ENCODE peak calls at places on chromosomes 6 and 20, in ten cellular contexts. S is neural progenitor cell, T is cardiac muscle cell, C is IMR-90, D is heart left ventricle, A is neuronal stem cell, N is suprapubic skin, B is tibial nerve, H is right cardiac atrium, F is fibroblast of lung. W is an unnamed sample.

GRCh38 chr6:110626442-110626841 is 150.0 kb upstream of the SLC22A16 start:
- DNase-seq in F (no peak), D (no peak), S (no peak), H (no peak), A (no peak), T (no peak), C (no peak), N (no peak), B (no peak), W (no peak)

GRCh38 chr6:105034470-105034869 is 77.6 kb downstream of the LIN28B start:
- DNase-seq in N (no peak), T (no peak), A (no peak), H (no peak), C (no peak), D (no peak), F (no peak), B (no peak), S (no peak), W (no peak)

GRCh38 chr20:58705525-58705924 is 12.9 kb downstream of the NPEPL1 start:
- DNase-seq in D (no peak), T (no peak), N (peak; percentile 72), H (no peak), B (no peak), F (no peak), S (no peak), C (no peak), A (no peak), W (no peak)

GRCh38 chr6:52983159-52983848 is 11.8 kb downstream of the GSTA4 start:
- DNase-seq in A (no peak), T (no peak), C (no peak), N (no peak), D (no peak), B (no peak), H (no peak), S (no peak), F (no peak), W (no peak)

GRCh38 chr6:119110601-119111548 is 32.4 kb upstream of the FAM184A start:
- DNase-seq in D (peak; percentile 16), A (peak; percentile 21), T (peak; percentile 62), N (no peak), F (peak; percentile 75), B (peak; percentile 83), C (peak; percentile 56), H (no peak), S (peak; percentile 36), W (no peak)

GRCh38 chr20:63702751-63703470 is 4.9 kb downstream of the ARFRP1 start:
- DNase-seq in H (no peak), B (peak; percentile 4), F (no peak), C (no peak), T (no peak), S (no peak), A (no peak), D (no peak), N (peak; percentile 71), W (no peak)

GRCh38 chr6:166418691-166419143 is 36.0 kb upstream of the MPC1 start:
- DNase-seq in T (no peak), A (no peak), F (no peak), S (no peak), C (no peak), H (no peak), N (no peak), B (no peak), D (no peak), W (no peak)

GRCh38 chr20:53654932-53655674 is 61.5 kb upstream of the ZNF217 start:
- DNase-seq in H (no peak), S (no peak), D (no peak), F (no peak), A (no peak), C (no peak), N (no peak), T (no peak), B (no peak), W (peak; percentile 40)

GRCh38 chr6:165649701-165650137 is 13.3 kb downstream of the PDE10A start:
- DNase-seq in F (peak; percentile 20), S (no peak), A (no peak), N (no peak), B (no peak), H (peak; percentile 63), T (no peak), D (peak; percentile 48), C (peak; percentile 93), W (no peak)

GRCh38 chr20:32017711-32018251 is 7.5 kb downstream of the CCM2L start:
- DNase-seq in B (no peak), C (no peak), T (peak; percentile 55), F (no peak), D (no peak), N (no peak), S (peak; percentile 93), H (no peak), A (peak; percentile 35), W (no peak)

GRCh38 chr20:21151791-21152190 is 25.9 kb downstream of the KIZ start:
- DNase-seq in T (no peak), C (no peak), H (no peak), S (no peak), B (no peak), D (no peak), N (no peak), F (no peak), A (no peak), W (no peak)

GRCh38 chr20:56017560-56017959 is 12.2 kb upstream of the CBLN4 start:
- DNase-seq in A (no peak), H (no peak), F (no peak), N (no peak), D (no peak), T (no peak), B (no peak), S (no peak), C (no peak), W (no peak)

GRCh38 chr20:56018750-56019149 is 13.4 kb upstream of the CBLN4 start:
- DNase-seq in N (no peak), B (no peak), S (no peak), D (no peak), C (no peak), T (no peak), H (no peak), F (no peak), A (no peak), W (no peak)

GRCh38 chr20:56014998-56015397 is 9.7 kb upstream of the CBLN4 start:
- DNase-seq in C (no peak), S (no peak), T (no peak), A (no peak), F (no peak), D (no peak), H (no peak), B (no peak), N (no peak), W (no peak)

DNA sequence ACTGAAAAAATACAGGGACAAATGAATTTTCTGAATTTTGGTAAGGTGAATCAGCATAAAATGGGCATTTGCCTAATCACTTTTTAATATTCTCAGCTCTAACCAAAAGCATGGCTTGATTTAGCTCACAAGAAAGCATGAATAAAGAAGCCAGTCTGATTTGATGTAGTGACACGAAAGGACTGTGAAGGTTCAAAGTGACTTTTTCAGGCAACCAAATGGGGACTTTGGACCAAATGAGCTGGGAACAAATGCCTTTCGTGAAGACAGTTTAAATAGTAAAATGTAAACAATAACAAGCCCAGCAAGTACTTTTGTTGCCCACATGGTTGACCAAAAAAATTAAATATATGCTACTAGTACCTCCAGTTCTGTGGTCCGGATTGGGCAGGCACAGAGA is 12.9 kb upstream of the CBLN4 start:
- DNase-seq in B (no peak), H (no peak), N (no peak), T (no peak), A (no peak), S (no peak), D (no peak), C (no peak), F (no peak), W (no peak)
- H3K9me3 ChIP-seq in B (no peaks in the 10 kb centered on the region), H (no peaks in the 10 kb centered on the region), N (no peaks in the 10 kb centered on the region), T (no peaks in the 10 kb centered on the region), A (no peaks in the 10 kb centered on the region), S (peaks cover 7% of the 10 kb centered on the region), D (no peaks in the 10 kb centered on the region), C (peaks cover 18% of the 10 kb centered on the region), F (no peaks in the 10 kb centered on the region), W (no peaks in the 10 kb centered on the region)

GRCh38 chr20:61832181-61832580 is 233.5 kb downstream of the TAF4 start:
- DNase-seq in A (no peak), D (no peak), B (no peak), F (no peak), C (no peak), S (no peak), T (no peak), H (no peak), N (no peak), W (no peak)

GRCh38 chr20:61835791-61836350 is 229.8 kb downstream of the TAF4 start:
- DNase-seq in D (no peak), T (no peak), H (no peak), S (no peak), A (no peak), F (no peak), N (no peak), C (no peak), B (no peak), W (no peak)

GRCh38 chr20:61837200-61837599 is 228.5 kb downstream of the TAF4 start:
- DNase-seq in H (no peak), B (no peak), D (no peak), N (no peak), A (no peak), F (no peak), C (no peak), S (no peak), T (no peak), W (no peak)

GRCh38 chr20:61833807-61834610 is 231.7 kb downstream of the TAF4 start:
- DNase-seq in A (no peak), D (no peak), T (no peak), C (no peak), S (no peak), B (no peak), H (peak; percentile 2), N (no peak), F (no peak), W (no peak)

DNA sequence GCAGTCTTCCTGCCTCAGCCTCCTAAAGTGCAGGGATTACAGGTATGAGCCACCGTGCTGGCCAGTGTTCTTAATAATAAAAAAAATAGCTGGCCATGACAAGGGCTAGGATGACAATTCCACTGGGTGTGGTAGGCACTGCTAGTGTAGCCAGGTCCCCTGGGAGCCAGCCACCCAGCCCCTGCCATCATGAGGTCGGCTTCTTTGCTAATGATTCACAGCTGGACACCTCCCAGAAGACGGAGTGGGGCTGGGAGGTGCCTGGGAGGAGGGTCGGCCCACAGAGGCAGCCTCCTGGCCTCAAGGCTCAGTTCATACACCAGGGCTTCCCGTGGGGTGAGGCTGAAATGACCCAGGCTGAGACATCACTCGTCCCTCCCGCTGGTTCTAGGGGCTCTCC is 230.4 kb downstream of the TAF4 start:
- DNase-seq in A (no peak), C (no peak), H (no peak), F (peak; percentile 10), B (no peak), T (no peak), S (no peak), D (no peak), N (no peak), W (peak; percentile 76)
- H3K27me3 ChIP-seq in A (no peaks in the 10 kb centered on the region), C (no peaks in the 10 kb centered on the region), H (no peaks in the 10 kb centered on the region), F (no peaks in the 10 kb centered on the region), B (no peaks in the 10 kb centered on the region), T (peaks cover 4% of the 10 kb centered on the region), S (peaks cover 3% of the 10 kb centered on the region), D (peaks cover 8% of the 10 kb centered on the region), N (peaks cover 22% of the 10 kb centered on the region), W (no peaks in the 10 kb centered on the region)

GRCh38 chr6:67812125-67812524 is 823.0 kb upstream of the ADGRB3 start:
- DNase-seq in D (no peak), C (no peak), H (no peak), T (no peak), B (no peak), S (no peak), A (no peak), F (no peak), N (no peak), W (no peak)
- H3K9me3 ChIP-seq in D (peaks cover 35% of the 10 kb centered on the region), C (peaks cover 7% of the 10 kb centered on the region), H (no peaks in the 10 kb centered on the region), T (peaks cover 4% of the 10 kb centered on the region), B (peaks cover 8% of the 10 kb centered on the region), S (no peaks in the 10 kb centered on the region), A (peaks cover 5% of the 10 kb centered on the region), F (no peaks in the 10 kb centered on the region), N (peaks cover 13% of the 10 kb centered on the region), W (peaks cover 4% of the 10 kb centered on the region)

GRCh38 chr6:13488015-13488895 is 855 bp upstream of the GFOD1 start:
- DNase-seq in N (no peak), A (no peak), H (peak; percentile 71), T (no peak), F (peak; percentile 64), B (no peak), S (peak; percentile 71), C (peak; percentile 40), D (peak; percentile 50), W (no peak)
- H3K27me3 ChIP-seq in N (no peaks in the 10 kb centered on the region), A (peaks cover 24% of the 10 kb centered on the region), H (no peaks in the 10 kb centered on the region), T (peaks cover 15% of the 10 kb centered on the region), F (no peaks in the 10 kb centered on the region), B (no peaks in the 10 kb centered on the region), S (peaks cover 67% of the 10 kb centered on the region), C (no peaks in the 10 kb centered on the region), D (no peaks in the 10 kb centered on the region), W (peaks cover 9% of the 10 kb centered on the region)